ENCODE peak calls at places on chromosomes 2 and 18, in four cellular contexts. One of them, this sample, is unnamed.

GRCh38 chr2:49858113-49858490 is 703.8 kb upstream of the FSHR start:
- DNase-seq in cardiac muscle cell: no peak
- DNase-seq in astrocyte of the spinal cord: no peak
- DNase-seq in upper lobe of left lung: no peak
- DNase-seq in this sample: no peak

GRCh38 chr18:44708451-44709083 is 27.9 kb downstream of the SETBP1 start:
- DNase-seq in cardiac muscle cell: no peak
- DNase-seq in astrocyte of the spinal cord: peak
- DNase-seq in upper lobe of left lung: no peak
- DNase-seq in this sample: no peak

GRCh38 chr2:205563646-205564045 is 118.7 kb upstream of the NRP2 start:
- DNase-seq in cardiac muscle cell: peak
- DNase-seq in astrocyte of the spinal cord: no peak
- DNase-seq in upper lobe of left lung: no peak
- DNase-seq in this sample: no peak

GRCh38 chr2:105768961-105769452 is 24.3 kb downstream of the NCK2 start:
- DNase-seq in cardiac muscle cell: no peak
- DNase-seq in astrocyte of the spinal cord: peak
- DNase-seq in upper lobe of left lung: no peak
- DNase-seq in this sample: no peak

GRCh38 chr18:715626-716025 is 3.2 kb upstream of the ENOSF1 start:
- DNase-seq in cardiac muscle cell: no peak
- DNase-seq in astrocyte of the spinal cord: peak
- DNase-seq in upper lobe of left lung: no peak
- DNase-seq in this sample: peak

GRCh38 chr2:106158871-106159270 is 35.2 kb downstream of the UXS1 start:
- DNase-seq in cardiac muscle cell: no peak
- DNase-seq in astrocyte of the spinal cord: no peak
- DNase-seq in upper lobe of left lung: no peak
- DNase-seq in this sample: no peak

GRCh38 chr2:41933585-41934322 is 114.1 kb upstream of the PKDCC start:
- DNase-seq in cardiac muscle cell: no peak
- DNase-seq in astrocyte of the spinal cord: peak
- DNase-seq in upper lobe of left lung: no peak
- DNase-seq in this sample: peak

GRCh38 chr2:65660340-65660739 is 227.9 kb upstream of the SPRED2 start:
- DNase-seq in cardiac muscle cell: no peak
- DNase-seq in astrocyte of the spinal cord: peak
- DNase-seq in upper lobe of left lung: no peak
- DNase-seq in this sample: no peak

GRCh38 chr2:127576433-127577207 is 41.1 kb downstream of the MYO7B start:
- DNase-seq in cardiac muscle cell: peak
- DNase-seq in astrocyte of the spinal cord: peak
- DNase-seq in upper lobe of left lung: peak
- DNase-seq in this sample: peak

GRCh38 chr2:199457147-199458016 is at the start of gene SATB2:
- DNase-seq in cardiac muscle cell: peak
- DNase-seq in astrocyte of the spinal cord: peak
- DNase-seq in upper lobe of left lung: peak
- DNase-seq in this sample: no peak

GRCh38 chr2:133884739-133885381 is 316.6 kb upstream of the NCKAP5 start:
- DNase-seq in cardiac muscle cell: peak
- DNase-seq in astrocyte of the spinal cord: peak
- DNase-seq in upper lobe of left lung: no peak
- DNase-seq in this sample: no peak

GRCh38 chr2:200340527-200341224 is 34.2 kb downstream of the SPATS2L start:
- DNase-seq in cardiac muscle cell: no peak
- DNase-seq in astrocyte of the spinal cord: no peak
- DNase-seq in upper lobe of left lung: no peak
- DNase-seq in this sample: no peak

GRCh38 chr2:77228379-77228778 is 293.8 kb downstream of the LRRTM4 start:
- DNase-seq in cardiac muscle cell: no peak
- DNase-seq in astrocyte of the spinal cord: peak
- DNase-seq in upper lobe of left lung: no peak
- DNase-seq in this sample: no peak

GRCh38 chr2:194739217-194739616 is 917.8 kb upstream of the SLC39A10 start:
- DNase-seq in cardiac muscle cell: no peak
- DNase-seq in astrocyte of the spinal cord: no peak
- DNase-seq in upper lobe of left lung: no peak
- DNase-seq in this sample: no peak

GRCh38 chr18:21391074-21391673 is 149.1 kb downstream of the GREB1L start:
- DNase-seq in cardiac muscle cell: no peak
- DNase-seq in astrocyte of the spinal cord: peak
- DNase-seq in upper lobe of left lung: no peak
- DNase-seq in this sample: peak

GRCh38 chr2:120104002-120104467 is 91.2 kb downstream of the EPB41L5 start:
- DNase-seq in cardiac muscle cell: no peak
- DNase-seq in astrocyte of the spinal cord: peak
- DNase-seq in upper lobe of left lung: no peak
- DNase-seq in this sample: peak

GRCh38 chr2:120108049-120108448 is 95.2 kb downstream of the EPB41L5 start:
- DNase-seq in cardiac muscle cell: no peak
- DNase-seq in astrocyte of the spinal cord: peak
- DNase-seq in upper lobe of left lung: no peak
- DNase-seq in this sample: peak

GRCh38 chr2:120104772-120105171 is 91.9 kb downstream of the EPB41L5 start:
- DNase-seq in cardiac muscle cell: no peak
- DNase-seq in astrocyte of the spinal cord: no peak
- DNase-seq in upper lobe of left lung: no peak
- DNase-seq in this sample: no peak

GRCh38 chr2:120108749-120109148 is 95.9 kb downstream of the EPB41L5 start:
- DNase-seq in cardiac muscle cell: no peak
- DNase-seq in astrocyte of the spinal cord: peak
- DNase-seq in upper lobe of left lung: no peak
- DNase-seq in this sample: no peak

DNA sequence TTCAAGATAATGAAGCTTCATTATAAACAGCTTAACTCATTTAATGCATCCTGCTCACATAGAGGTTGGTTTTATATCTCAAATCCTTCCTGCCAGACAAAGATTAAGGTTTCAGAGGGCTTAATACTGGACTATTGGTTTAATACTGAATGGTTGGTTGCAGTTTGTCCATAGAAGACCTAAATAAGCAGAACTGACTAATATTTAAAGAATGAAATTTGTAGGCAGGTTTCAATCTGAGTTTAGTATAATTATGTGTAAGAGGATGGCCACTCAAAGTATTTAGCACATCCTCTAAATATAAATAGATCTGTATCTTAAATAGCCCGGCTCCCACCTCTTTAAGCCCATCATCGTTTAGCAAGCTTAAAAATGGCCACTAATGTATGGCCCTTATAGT is 92.5 kb downstream of the EPB41L5 start:
- DNase-seq in cardiac muscle cell: no peak
- DNase-seq in astrocyte of the spinal cord: no peak
- DNase-seq in upper lobe of left lung: no peak
- DNase-seq in this sample: no peak
- TF ChIP-seq CTCF in cardiac muscle cell: no peak
- TF ChIP-seq CTCF in astrocyte of the spinal cord: no peak
- TF ChIP-seq CTCF in upper lobe of left lung: no peak
- TF ChIP-seq CTCF in this sample: no peak

DNA sequence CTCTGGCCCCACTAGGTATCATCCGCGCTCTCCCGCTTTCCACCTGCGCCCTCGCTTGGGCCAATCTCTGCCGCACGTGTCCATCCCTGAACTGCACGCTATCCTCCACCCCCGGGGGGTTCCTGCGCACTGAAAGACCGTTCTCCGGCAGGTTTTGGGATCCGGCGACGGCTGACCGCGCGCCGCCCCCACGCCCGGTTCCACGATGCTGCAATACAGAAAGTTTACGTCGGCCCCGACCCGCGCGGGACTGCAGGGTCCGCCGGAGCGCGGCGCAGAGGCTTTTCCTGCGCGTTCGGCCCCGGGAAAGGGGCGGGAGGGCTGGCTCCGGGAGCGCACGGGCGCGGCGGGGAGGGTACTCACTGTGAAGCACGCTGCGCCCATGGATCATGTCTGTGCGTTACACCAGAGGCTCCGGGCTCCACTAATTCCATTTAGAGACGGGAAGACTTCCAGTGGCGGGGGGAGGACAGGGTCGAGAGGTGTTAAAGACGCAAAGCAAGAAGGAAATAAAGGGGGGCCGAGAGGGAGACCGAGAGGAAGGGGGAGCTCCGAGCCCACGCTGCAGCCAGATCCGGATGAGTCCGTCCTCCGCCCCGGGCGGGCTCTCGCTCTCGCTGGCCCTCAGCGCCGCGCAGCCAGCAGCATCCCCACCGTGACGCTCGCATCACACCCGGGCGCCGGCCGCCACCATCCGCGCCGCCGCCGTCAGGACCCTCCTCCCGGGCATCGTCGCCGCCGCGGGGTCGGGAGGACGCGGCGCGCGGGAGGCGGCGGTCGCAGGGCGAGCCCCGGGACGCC is 686 bp downstream of the NETO1 start:
- DNase-seq in cardiac muscle cell: peak
- DNase-seq in astrocyte of the spinal cord: peak
- DNase-seq in upper lobe of left lung: peak
- DNase-seq in this sample: no peak
- H3K4me3 ChIP-seq in cardiac muscle cell: peak
- H3K4me3 ChIP-seq in astrocyte of the spinal cord: peak
- H3K4me3 ChIP-seq in upper lobe of left lung: no peak
- H3K4me3 ChIP-seq in this sample: peak

GRCh38 chr2:223759569-223760430 is 77.6 kb downstream of the AP1S3 start:
- DNase-seq in cardiac muscle cell: no peak
- DNase-seq in astrocyte of the spinal cord: peak
- DNase-seq in upper lobe of left lung: no peak
- DNase-seq in this sample: peak

GRCh38 chr2:223764796-223765195 is 72.6 kb downstream of the AP1S3 start:
- DNase-seq in cardiac muscle cell: no peak
- DNase-seq in astrocyte of the spinal cord: no peak
- DNase-seq in upper lobe of left lung: no peak
- DNase-seq in this sample: no peak

GRCh38 chr2:223758131-223758840 is 79.1 kb downstream of the AP1S3 start:
- DNase-seq in cardiac muscle cell: no peak
- DNase-seq in astrocyte of the spinal cord: no peak
- DNase-seq in upper lobe of left lung: no peak
- DNase-seq in this sample: no peak

GRCh38 chr2:223762853-223763252 is 74.5 kb downstream of the AP1S3 start:
- DNase-seq in cardiac muscle cell: no peak
- DNase-seq in astrocyte of the spinal cord: peak
- DNase-seq in upper lobe of left lung: no peak
- DNase-seq in this sample: no peak

DNA sequence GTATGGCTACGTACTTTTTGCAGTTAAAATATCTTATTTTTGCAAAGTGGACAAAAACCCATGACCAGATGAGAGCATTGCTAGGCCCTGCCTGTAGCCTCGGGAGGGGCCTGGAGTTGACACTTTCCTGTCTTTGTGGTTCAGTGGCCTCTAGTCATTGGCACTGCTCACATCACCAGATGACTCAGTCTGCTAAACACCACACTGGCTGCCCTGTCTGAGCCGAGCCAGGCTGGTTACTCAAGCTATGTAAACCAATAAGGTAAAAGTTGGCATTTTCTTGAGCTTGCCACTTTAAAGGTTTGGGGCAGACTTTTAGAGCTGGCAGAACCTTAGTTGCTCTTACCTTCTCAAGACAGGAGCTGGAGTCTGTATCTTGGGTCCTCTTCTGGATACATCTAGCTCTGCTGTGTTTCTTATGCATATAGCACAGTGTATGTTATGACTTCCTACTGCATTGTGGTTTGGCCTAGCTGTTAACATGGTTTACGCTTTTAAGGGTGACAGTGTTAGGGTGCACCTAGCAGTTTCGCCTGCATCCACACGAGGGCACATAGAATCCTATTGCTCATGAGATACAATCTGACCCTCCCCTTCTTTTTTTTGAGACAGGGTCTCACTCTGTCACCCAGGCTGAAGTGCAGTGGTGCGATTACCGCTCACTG is 76.4 kb downstream of the AP1S3 start:
- DNase-seq in cardiac muscle cell: no peak
- DNase-seq in astrocyte of the spinal cord: peak
- DNase-seq in upper lobe of left lung: no peak
- DNase-seq in this sample: peak
- TF ChIP-seq CTCF in cardiac muscle cell: no peak
- TF ChIP-seq CTCF in astrocyte of the spinal cord: peak
- TF ChIP-seq CTCF in upper lobe of left lung: no peak
- TF ChIP-seq CTCF in this sample: no peak

GRCh38 chr18:48260237-48260636 is 148.9 kb downstream of the ZBTB7C start:
- DNase-seq in cardiac muscle cell: no peak
- DNase-seq in astrocyte of the spinal cord: no peak
- DNase-seq in upper lobe of left lung: no peak
- DNase-seq in this sample: no peak

GRCh38 chr18:48263421-48263820 is 145.8 kb downstream of the ZBTB7C start:
- DNase-seq in cardiac muscle cell: peak
- DNase-seq in astrocyte of the spinal cord: no peak
- DNase-seq in upper lobe of left lung: no peak
- DNase-seq in this sample: no peak

GRCh38 chr18:48264508-48264907 is 144.7 kb downstream of the ZBTB7C start:
- DNase-seq in cardiac muscle cell: no peak
- DNase-seq in astrocyte of the spinal cord: no peak
- DNase-seq in upper lobe of left lung: no peak
- DNase-seq in this sample: no peak

GRCh38 chr18:48265328-48265727 is 143.9 kb downstream of the ZBTB7C start:
- DNase-seq in cardiac muscle cell: no peak
- DNase-seq in astrocyte of the spinal cord: no peak
- DNase-seq in upper lobe of left lung: no peak
- DNase-seq in this sample: no peak

GRCh38 chr18:48263913-48264506 is 145.2 kb downstream of the ZBTB7C start:
- DNase-seq in cardiac muscle cell: no peak
- DNase-seq in astrocyte of the spinal cord: no peak
- DNase-seq in upper lobe of left lung: no peak
- DNase-seq in this sample: no peak
- H3K4me3 ChIP-seq in cardiac muscle cell: no peak
- H3K4me3 ChIP-seq in astrocyte of the spinal cord: no peak
- H3K4me3 ChIP-seq in upper lobe of left lung: no peak
- H3K4me3 ChIP-seq in this sample: no peak

GRCh38 chr18:56353676-56354260 is 284.6 kb downstream of the TXNL1 start:
- DNase-seq in cardiac muscle cell: no peak
- DNase-seq in astrocyte of the spinal cord: no peak
- DNase-seq in upper lobe of left lung: no peak
- DNase-seq in this sample: no peak

GRCh38 chr18:56358608-56359007 is 279.8 kb downstream of the TXNL1 start:
- DNase-seq in cardiac muscle cell: no peak
- DNase-seq in astrocyte of the spinal cord: no peak
- DNase-seq in upper lobe of left lung: no peak
- DNase-seq in this sample: no peak
- TF ChIP-seq CTCF in cardiac muscle cell: no peak
- TF ChIP-seq CTCF in astrocyte of the spinal cord: no peak
- TF ChIP-seq CTCF in upper lobe of left lung: no peak
- TF ChIP-seq CTCF in this sample: no peak

DNA sequence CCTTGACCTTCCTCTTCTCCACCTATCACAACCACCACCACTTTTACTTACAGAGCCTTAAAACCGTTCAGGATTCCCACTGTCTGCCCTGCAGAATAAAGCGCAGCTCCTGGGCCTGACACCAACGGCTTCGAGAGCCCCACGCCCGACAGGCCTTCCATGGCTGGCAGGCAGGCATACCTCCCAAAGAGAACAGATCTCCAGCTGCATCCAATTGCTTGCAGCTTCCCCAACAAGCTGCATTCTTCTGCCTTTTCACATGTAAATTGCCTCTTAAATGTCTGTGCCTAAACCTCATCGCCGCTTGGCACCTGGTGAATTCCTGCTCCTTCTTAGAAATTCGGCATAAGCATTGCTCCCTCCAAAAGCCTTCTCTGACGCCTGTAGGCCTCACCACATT is 31.5 kb upstream of the FAM124B start:
- DNase-seq in cardiac muscle cell: no peak
- DNase-seq in astrocyte of the spinal cord: no peak
- DNase-seq in upper lobe of left lung: peak
- DNase-seq in this sample: no peak
- H3K4me3 ChIP-seq in cardiac muscle cell: no peak
- H3K4me3 ChIP-seq in astrocyte of the spinal cord: no peak
- H3K4me3 ChIP-seq in upper lobe of left lung: no peak
- H3K4me3 ChIP-seq in this sample: no peak

This sample was measured in BJ.